ENCODE peak calls at places on chromosomes 1 and 21, in seven cellular contexts. F, D, X, J, V, K and W are unnamed samples.

GRCh38 chr1:48697066-48697707 is 79.5 kb downstream of the BEND5 start:
- DNase-seq in K (peak; percentile 38), D (peak; percentile 12), X (no peak), F (peak; percentile 74), J (peak; percentile 69), V (peak; percentile 50), W (peak; percentile 79)

GRCh38 chr1:173161510-173162221 is 45.5 kb downstream of the TNFSF4 start:
- DNase-seq in J (no peak), D (no peak), V (no peak), F (no peak), X (no peak), K (no peak), W (no peak)

GRCh38 chr1:179586107-179586823 is 5.4 kb upstream of the TDRD5 start:
- DNase-seq in D (peak; percentile 81), V (peak; percentile 82), X (peak; percentile 70), K (peak; percentile 33), F (peak; percentile 85), J (peak; percentile 54), W (peak; percentile 83)

GRCh38 chr1:2408456-2408855 is 3.9 kb downstream of the PEX10 start:
- DNase-seq in F (no peak), J (no peak), X (no peak), V (no peak), K (no peak), D (no peak), W (no peak)

GRCh38 chr1:186566140-186566850 is 105.4 kb upstream of the PDC start:
- DNase-seq in V (no peak), J (no peak), D (peak; percentile 33), X (no peak), K (no peak), F (no peak), W (no peak)

GRCh38 chr1:11880911-11881748 is 22.4 kb upstream of the NPPB start:
- DNase-seq in X (peak; percentile 80), F (no peak), J (no peak), V (no peak), D (no peak), K (no peak), W (no peak)

GRCh38 chr1:218529691-218530310 is 184.7 kb downstream of the TGFB2 start:
- DNase-seq in J (no peak), F (no peak), X (no peak), V (no peak), D (no peak), K (no peak), W (no peak)

GRCh38 chr1:209405183-209405823 is 178.2 kb upstream of the CAMK1G start:
- DNase-seq in D (no peak), F (no peak), X (no peak), V (no peak), K (no peak), J (no peak), W (no peak)

GRCh38 chr1:44037154-44037553 is 5.9 kb upstream of the SLC6A9 start:
- DNase-seq in V (no peak), D (no peak), J (no peak), F (no peak), X (peak; percentile 19), K (no peak), W (no peak)

GRCh38 chr1:163799190-163799805 is 477.5 kb downstream of the NUF2 start:
- DNase-seq in D (no peak), V (peak; percentile 65), F (no peak), K (no peak), X (no peak), J (no peak), W (no peak)

GRCh38 chr1:22557341-22557950 is 5.8 kb upstream of the EPHA8 start:
- DNase-seq in X (no peak), V (peak; percentile 28), D (no peak), K (no peak), F (no peak), J (no peak), W (no peak)

GRCh38 chr1:239126881-239127280 is 259.5 kb upstream of the CHRM3 start:
- DNase-seq in F (no peak), J (no peak), V (no peak), K (no peak), D (no peak), X (no peak), W (no peak)

GRCh38 chr1:190649553-190649952 is 171.9 kb upstream of the BRINP3 start:
- DNase-seq in D (no peak), J (no peak), V (no peak), K (no peak), F (no peak), X (no peak), W (no peak)

GRCh38 chr1:213274140-213274539 is 223.1 kb downstream of the RPS6KC1 start:
- DNase-seq in D (no peak), K (no peak), F (no peak), X (no peak), J (no peak), V (no peak), W (no peak)

GRCh38 chr1:39898146-39898545 is 3.6 kb downstream of the MYCL start:
- DNase-seq in J (no peak), V (no peak), X (no peak), D (no peak), F (no peak), K (no peak), W (no peak)

GRCh38 chr21:10272216-10272615 is 249.2 kb upstream of the TPTE start:
- DNase-seq in K (no peak), D (peak; percentile 17), V (no peak), F (no peak), X (no peak), J (no peak), W (no peak)

GRCh38 chr1:246947255-246947654 is 15.5 kb upstream of the AHCTF1 start:
- DNase-seq in J (peak; percentile 68), X (peak; percentile 88), V (peak; percentile 52), K (peak; percentile 51), F (peak; percentile 26), D (no peak), W (peak; percentile 84)

GRCh38 chr1:183027791-183028190 is 4.6 kb downstream of the LAMC1 start:
- DNase-seq in K (no peak), J (no peak), F (no peak), D (no peak), V (no peak), X (no peak), W (no peak)

GRCh38 chr21:17438642-17439041 is 74.2 kb upstream of the CXADR start:
- DNase-seq in V (no peak), F (no peak), K (no peak), X (no peak), J (no peak), D (no peak), W (no peak)

GRCh38 chr1:21935891-21936365 is 1.2 kb downstream of the HSPG2 start:
- DNase-seq in F (peak; percentile 60), X (peak; percentile 72), D (peak; percentile 56), J (no peak), K (no peak), V (peak; percentile 78), W (no peak)

GRCh38 chr1:223020770-223021169 is 122.3 kb downstream of the TLR5 start:
- DNase-seq in V (no peak), X (no peak), K (no peak), D (no peak), F (no peak), J (no peak), W (no peak)

GRCh38 chr21:15121655-15122120 is 56.9 kb upstream of the NRIP1 start:
- DNase-seq in X (no peak), D (peak; percentile 28), F (peak; percentile 52), V (peak; percentile 86), J (peak; percentile 17), K (no peak), W (peak; percentile 24)

GRCh38 chr21:39658066-39658465 is 45.3 kb downstream of the B3GALT5 start:
- DNase-seq in D (no peak), K (no peak), X (no peak), F (no peak), V (no peak), J (no peak), W (no peak)

GRCh38 chr21:39654951-39655350 is 42.2 kb downstream of the B3GALT5 start:
- DNase-seq in D (no peak), X (no peak), J (no peak), V (no peak), K (no peak), F (no peak), W (no peak)

GRCh38 chr21:39657091-39657689 is 44.5 kb downstream of the B3GALT5 start:
- DNase-seq in F (no peak), J (no peak), K (no peak), X (no peak), D (no peak), V (peak; percentile 61), W (no peak)

GRCh38 chr21:39656209-39656608 is 43.5 kb downstream of the B3GALT5 start:
- DNase-seq in X (no peak), J (no peak), V (no peak), D (no peak), F (no peak), K (no peak), W (no peak)

DNA sequence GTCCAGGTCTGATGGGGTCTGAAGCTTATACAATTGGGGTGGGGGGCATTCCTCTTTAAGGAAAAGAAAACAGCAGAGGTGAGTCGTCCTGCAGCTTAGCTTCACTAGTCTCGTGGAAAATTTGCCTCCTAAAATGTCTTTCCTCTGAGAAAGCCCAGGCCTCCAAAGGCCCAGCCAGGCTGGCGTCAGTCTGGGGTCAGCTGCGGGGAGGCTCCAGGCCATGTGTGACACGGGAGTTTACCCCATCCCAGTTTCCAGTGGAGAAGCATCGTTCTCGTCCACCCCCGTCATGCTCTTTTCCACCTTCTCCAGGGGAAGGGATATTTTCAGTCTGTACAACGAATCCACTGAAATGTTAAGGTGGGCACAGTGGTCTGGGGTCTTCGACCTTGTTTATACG is 42.8 kb downstream of the B3GALT5 start:
- DNase-seq in D (no peak), F (no peak), K (no peak), J (no peak), V (no peak), X (no peak), W (no peak)
- TF ChIP-seq POLR2A in D (no peak), F (no peak), K (no peak), J (no peak), V (no peak), X (no peak), W (no peak)

GRCh38 chr1:206664740-206665139 is 20.0 kb upstream of the MAPKAPK2 start:
- DNase-seq in K (no peak), V (no peak), J (no peak), D (no peak), X (no peak), F (no peak), W (no peak)
- H3K27ac ChIP-seq in K (no peak overlapping the region), V (no peak overlapping the region), J (no peak overlapping the region), D (peak overlapping the region; percentile 7), X (no peak overlapping the region), F (no peak overlapping the region), W (no peak overlapping the region)

GRCh38 chr21:40586575-40586974 is 260.4 kb downstream of the DSCAM start:
- DNase-seq in J (no peak), V (no peak), F (no peak), K (no peak), D (no peak), X (no peak), W (no peak)
- TF ChIP-seq POLR2A in J (no peak), V (no peak), F (no peak), K (no peak), D (no peak), X (no peak), W (no peak)

GRCh38 chr1:155218854-155219591 is 10.5 kb downstream of the MTX1 start:
- DNase-seq in X (no peak), J (no peak), K (peak; percentile 46), D (peak; percentile 62), F (no peak), V (peak; percentile 62), W (peak; percentile 80)

GRCh38 chr1:155223017-155223416 is 14.5 kb downstream of the MTX1 start:
- DNase-seq in J (no peak), K (no peak), F (no peak), V (no peak), X (no peak), D (no peak), W (no peak)

GRCh38 chr1:155220566-155220965 is 12.1 kb downstream of the MTX1 start:
- DNase-seq in J (no peak), X (no peak), F (no peak), D (no peak), K (no peak), V (no peak), W (no peak)

GRCh38 chr1:155219592-155220031 is 11.1 kb downstream of the MTX1 start:
- DNase-seq in D (no peak), X (no peak), F (no peak), K (no peak), V (no peak), J (peak; percentile 44), W (peak; percentile 61)
- H3K27ac ChIP-seq in D (no peak overlapping the region), X (no peak overlapping the region), F (no peak overlapping the region), K (peak overlapping the region; percentile 24), V (no peak overlapping the region), J (no peak overlapping the region), W (peak overlapping the region; percentile 12)